ENCODE peak calls at places on chromosomes 6 and 20, in five cellular contexts. One of them, this sample, is unnamed.

GRCh38 chr6:10398439-10399218 is 16.2 kb downstream of the TFAP2A start:
- DNase-seq in tibial nerve: no peak
- DNase-seq in A549: no peak
- DNase-seq in stomach: no peak
- DNase-seq in transverse colon: no peak
- DNase-seq in this sample: no peak

GRCh38 chr20:62346398-62347150 is 20.5 kb downstream of the LAMA5 start:
- DNase-seq in tibial nerve: no peak
- DNase-seq in A549: no peak
- DNase-seq in stomach: no peak
- DNase-seq in transverse colon: no peak
- DNase-seq in this sample: no peak

GRCh38 chr6:87832025-87832825 is 130.2 kb upstream of the AKIRIN2 start:
- DNase-seq in tibial nerve: no peak
- DNase-seq in A549: peak; percentile 23
- DNase-seq in stomach: no peak
- DNase-seq in transverse colon: no peak
- DNase-seq in this sample: no peak

GRCh38 chr20:24694727-24695528 is 225.5 kb downstream of the SYNDIG1 start:
- DNase-seq in tibial nerve: no peak
- DNase-seq in A549: no peak
- DNase-seq in stomach: peak; percentile 17
- DNase-seq in transverse colon: no peak
- DNase-seq in this sample: peak; percentile 53

GRCh38 chr6:57262491-57262890 is 40.4 kb upstream of the RAB23 start:
- DNase-seq in tibial nerve: peak; percentile 84
- DNase-seq in A549: no peak
- DNase-seq in stomach: peak; percentile 36
- DNase-seq in transverse colon: peak; percentile 53
- DNase-seq in this sample: peak; percentile 94

GRCh38 chr6:13932785-13933184 is 8.0 kb downstream of the RNF182 start:
- DNase-seq in tibial nerve: no peak
- DNase-seq in A549: no peak
- DNase-seq in stomach: no peak
- DNase-seq in transverse colon: no peak
- DNase-seq in this sample: no peak

GRCh38 chr6:11485261-11485660 is 52.3 kb upstream of the TMEM170B start:
- DNase-seq in tibial nerve: no peak
- DNase-seq in A549: no peak
- DNase-seq in stomach: no peak
- DNase-seq in transverse colon: no peak
- DNase-seq in this sample: no peak

GRCh38 chr20:46123482-46124245 is 5.5 kb downstream of the CD40 start:
- DNase-seq in tibial nerve: no peak
- DNase-seq in A549: no peak
- DNase-seq in stomach: no peak
- DNase-seq in transverse colon: no peak
- DNase-seq in this sample: no peak

GRCh38 chr6:36290668-36291620 is 21.1 kb downstream of the PNPLA1 start:
- DNase-seq in tibial nerve: no peak
- DNase-seq in A549: peak; percentile 33
- DNase-seq in stomach: no peak
- DNase-seq in transverse colon: peak; percentile 60
- DNase-seq in this sample: no peak

GRCh38 chr20:47568019-47568418 is 66.3 kb downstream of the NCOA3 start:
- DNase-seq in tibial nerve: no peak
- DNase-seq in A549: peak; percentile 62
- DNase-seq in stomach: peak; percentile 49
- DNase-seq in transverse colon: peak; percentile 26
- DNase-seq in this sample: peak; percentile 72

GRCh38 chr6:71197770-71198169 is 90.8 kb upstream of the OGFRL1 start:
- DNase-seq in tibial nerve: no peak
- DNase-seq in A549: no peak
- DNase-seq in stomach: no peak
- DNase-seq in transverse colon: no peak
- DNase-seq in this sample: no peak

GRCh38 chr20:13302647-13303425 is 81.8 kb downstream of the ISM1 start:
- DNase-seq in tibial nerve: no peak
- DNase-seq in A549: peak; percentile 44
- DNase-seq in stomach: no peak
- DNase-seq in transverse colon: peak; percentile 32
- DNase-seq in this sample: no peak

GRCh38 chr20:46592580-46593362 is 42.3 kb upstream of the OCSTAMP start:
- DNase-seq in tibial nerve: no peak
- DNase-seq in A549: peak; percentile 10
- DNase-seq in stomach: no peak
- DNase-seq in transverse colon: no peak
- DNase-seq in this sample: no peak

GRCh38 chr20:58065508-58066361 is 162.7 kb downstream of the ANKRD60 start:
- DNase-seq in tibial nerve: no peak
- DNase-seq in A549: no peak
- DNase-seq in stomach: no peak
- DNase-seq in transverse colon: no peak
- DNase-seq in this sample: no peak

GRCh38 chr6:154773610-154774089 is 40.4 kb downstream of the SCAF8 start:
- DNase-seq in tibial nerve: no peak
- DNase-seq in A549: no peak
- DNase-seq in stomach: no peak
- DNase-seq in transverse colon: no peak
- DNase-seq in this sample: no peak

GRCh38 chr6:53044071-53044470 is 21.1 kb upstream of the FBXO9 start:
- DNase-seq in tibial nerve: no peak
- DNase-seq in A549: no peak
- DNase-seq in stomach: no peak
- DNase-seq in transverse colon: no peak
- DNase-seq in this sample: no peak

GRCh38 chr20:49247169-49247734 is 28.0 kb downstream of the DDX27 start:
- DNase-seq in tibial nerve: no peak
- DNase-seq in A549: no peak
- DNase-seq in stomach: no peak
- DNase-seq in transverse colon: no peak
- DNase-seq in this sample: no peak
- TF ChIP-seq EP300 in tibial nerve: no peak
- TF ChIP-seq EP300 in A549: no peak
- TF ChIP-seq EP300 in stomach: no peak
- TF ChIP-seq EP300 in transverse colon: no peak
- TF ChIP-seq EP300 in this sample: no peak

DNA sequence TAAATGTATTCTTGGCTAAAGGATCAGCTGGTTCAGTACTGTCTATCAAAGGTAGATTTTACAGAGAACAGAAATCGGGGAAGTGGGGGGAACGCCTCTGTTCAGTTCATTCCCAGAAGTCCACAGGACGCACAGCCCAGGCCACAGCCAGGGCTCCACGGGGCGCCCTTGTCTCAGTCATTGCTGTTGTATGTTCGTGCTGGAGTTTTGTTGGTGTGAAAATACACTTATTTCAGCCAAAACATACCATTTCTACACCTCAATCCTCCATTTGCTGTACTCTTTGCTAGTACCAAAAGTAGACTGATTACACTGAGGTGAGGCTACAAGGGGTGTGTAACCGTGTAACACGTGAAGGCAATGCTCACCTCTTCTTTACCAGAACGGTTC is 29.9 kb downstream of the TXNDC5 start:
- DNase-seq in tibial nerve: no peak
- DNase-seq in A549: no peak
- DNase-seq in stomach: no peak
- DNase-seq in transverse colon: no peak
- DNase-seq in this sample: no peak
- TF ChIP-seq POLR2A in tibial nerve: no peak
- TF ChIP-seq POLR2A in A549: no peak
- TF ChIP-seq POLR2A in stomach: no peak
- TF ChIP-seq POLR2A in transverse colon: no peak
- TF ChIP-seq POLR2A in this sample: no peak

DNA sequence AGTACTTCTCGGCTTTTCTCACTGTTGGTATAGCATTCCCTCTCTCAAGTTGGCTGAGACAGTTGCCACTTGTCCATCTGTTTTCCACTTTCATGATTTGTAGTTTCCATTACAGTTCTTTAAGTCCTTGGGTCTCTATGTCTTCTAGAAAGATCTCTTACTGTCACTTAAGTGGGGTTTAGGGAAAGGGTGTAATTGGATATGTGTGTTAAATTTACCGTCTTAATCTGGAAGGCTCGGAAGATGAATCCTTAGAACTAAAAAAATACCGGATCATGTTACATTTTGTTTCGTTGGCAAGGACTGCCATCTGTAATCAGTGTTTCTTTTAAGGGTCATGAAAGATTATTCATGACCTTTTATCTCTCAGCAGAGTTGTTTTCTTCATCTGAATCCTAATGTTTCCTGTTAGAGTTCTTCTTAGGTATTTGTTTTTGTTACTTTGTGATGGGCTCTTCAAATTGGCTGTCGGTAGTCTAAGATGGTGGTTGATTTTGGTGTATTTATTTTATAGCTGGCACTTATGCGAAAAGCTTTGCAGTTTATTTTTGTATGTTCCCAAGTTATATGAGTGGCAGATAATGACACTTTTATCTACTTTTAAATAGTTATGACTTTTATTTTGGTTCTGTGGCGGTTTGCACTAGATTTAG is 21.7 kb upstream of the BTBD3 start:
- DNase-seq in tibial nerve: no peak
- DNase-seq in A549: no peak
- DNase-seq in stomach: no peak
- DNase-seq in transverse colon: no peak
- DNase-seq in this sample: no peak
- TF ChIP-seq EP300 in tibial nerve: no peak
- TF ChIP-seq EP300 in A549: no peak
- TF ChIP-seq EP300 in stomach: no peak
- TF ChIP-seq EP300 in transverse colon: no peak
- TF ChIP-seq EP300 in this sample: no peak

GRCh38 chr20:10433623-10434466 is at the start of gene MKKS:
- DNase-seq in tibial nerve: peak; percentile 83
- DNase-seq in A549: peak; percentile 95
- DNase-seq in stomach: peak; percentile 89
- DNase-seq in transverse colon: peak; percentile 93
- DNase-seq in this sample: peak; percentile 95

GRCh38 chr20:10434467-10434831 is 427 bp upstream of the MKKS start:
- DNase-seq in tibial nerve: peak; percentile 90
- DNase-seq in A549: peak; percentile 100
- DNase-seq in stomach: peak; percentile 94
- DNase-seq in transverse colon: peak; percentile 95
- DNase-seq in this sample: peak; percentile 98

GRCh38 chr20:10436053-10436699 is 1.1 kb downstream of the SLX4IP start:
- DNase-seq in tibial nerve: no peak
- DNase-seq in A549: no peak
- DNase-seq in stomach: no peak
- DNase-seq in transverse colon: no peak
- DNase-seq in this sample: peak; percentile 61

GRCh38 chr20:10433014-10433622 is 904 bp downstream of the MKKS start:
- DNase-seq in tibial nerve: no peak
- DNase-seq in A549: no peak
- DNase-seq in stomach: no peak
- DNase-seq in transverse colon: no peak
- DNase-seq in this sample: no peak

DNA sequence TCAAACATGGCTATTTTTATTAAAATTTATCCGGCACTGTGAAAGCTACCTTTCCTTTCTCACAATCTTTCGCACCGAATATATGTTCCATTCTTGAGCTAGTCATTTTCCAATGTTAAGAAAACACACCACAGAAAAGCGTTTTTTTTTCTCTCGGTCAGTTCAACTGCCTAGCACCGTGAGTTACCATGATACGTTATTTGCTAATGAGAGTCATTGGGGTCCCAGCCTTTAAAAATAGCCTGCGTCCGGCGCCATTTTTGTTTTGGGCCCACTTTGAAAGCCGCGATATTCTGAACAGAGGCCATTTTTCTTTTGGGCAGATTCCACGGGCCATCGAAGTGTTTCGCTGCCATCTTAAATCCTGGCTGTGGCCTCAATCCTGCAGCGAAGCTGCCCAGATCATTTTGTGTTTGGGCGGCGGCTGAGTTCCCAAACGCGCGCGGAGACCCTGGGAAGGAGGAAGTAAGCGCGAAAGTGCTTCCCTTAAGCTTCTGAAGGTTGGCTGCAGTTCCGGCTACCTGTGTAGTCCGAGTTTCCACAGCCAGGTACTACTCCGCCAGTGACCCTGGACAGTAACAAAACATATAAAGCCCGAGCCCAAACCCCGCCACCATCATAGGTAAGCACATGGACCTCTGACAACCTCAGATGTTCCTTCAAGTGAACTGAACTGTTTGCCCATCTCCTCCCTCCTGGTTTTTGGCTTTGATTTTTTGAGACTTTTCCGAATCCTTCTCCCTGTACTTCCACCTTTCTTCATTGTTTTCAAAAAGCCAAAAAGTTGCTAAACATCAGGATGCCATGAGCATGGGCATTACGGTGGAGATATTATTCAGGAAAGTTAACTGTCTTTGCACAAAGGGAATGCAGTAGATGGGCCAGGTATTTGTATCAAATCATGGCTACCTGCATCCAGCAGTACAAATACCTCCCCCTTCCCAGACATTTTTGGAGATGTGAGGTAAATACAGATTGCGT is at the start of gene SLX4IP:
- DNase-seq in tibial nerve: peak; percentile 93
- DNase-seq in A549: peak; percentile 99
- DNase-seq in stomach: peak; percentile 94
- DNase-seq in transverse colon: peak; percentile 94
- DNase-seq in this sample: peak; percentile 96
- TF ChIP-seq POLR2A in tibial nerve: no peak
- TF ChIP-seq POLR2A in A549: peak; percentile 73
- TF ChIP-seq POLR2A in stomach: no peak
- TF ChIP-seq POLR2A in transverse colon: peak; percentile 59
- TF ChIP-seq POLR2A in this sample: no peak